ENCODE peak calls at places on chromosomes 5 and 9, in six cellular contexts. D is K562, C is fibroblast of pulmonary artery, P is HepG2, F is tibial artery, U is Caco-2. S is an unnamed sample.

GRCh38 chr9:38172601-38173000 is 103.6 kb upstream of the SHB start:
- DNase-seq in F (no peak), U (no peak), C (no peak), P (no peak), D (no peak), S (no peak)

GRCh38 chr9:112831281-112831851 is 59.3 kb downstream of the SLC46A2 start:
- DNase-seq in F (peak), U (no peak), P (no peak), D (no peak), C (peak), S (no peak)

GRCh38 chr5:154077692-154078091 is 38.9 kb downstream of the MFAP3 start:
- DNase-seq in P (no peak), U (no peak), D (no peak), C (peak), F (no peak), S (no peak)

GRCh38 chr9:136081826-136082495 is 13.1 kb downstream of the NACC2 start:
- DNase-seq in F (no peak), D (no peak), C (no peak), P (no peak), U (no peak), S (no peak)

GRCh38 chr9:129270903-129271431 is 92.9 kb upstream of the IER5L start:
- DNase-seq in D (no peak), C (peak), F (no peak), U (no peak), P (no peak), S (no peak)

GRCh38 chr9:133774799-133775198 is 36.6 kb upstream of the SARDH start:
- DNase-seq in P (no peak), F (peak), C (no peak), U (no peak), D (no peak), S (no peak)

GRCh38 chr5:151065609-151066008 is 15.2 kb downstream of the TNIP1 start:
- DNase-seq in F (no peak), U (no peak), D (no peak), P (no peak), C (no peak), S (no peak)

GRCh38 chr5:42241636-42242035 is 181.6 kb upstream of the GHR start:
- DNase-seq in D (no peak), F (no peak), P (no peak), U (no peak), C (no peak), S (no peak)

GRCh38 chr9:93635186-93636107 is 59.1 kb downstream of the PHF2 start:
- DNase-seq in F (no peak), U (no peak), C (no peak), P (no peak), D (no peak), S (no peak)

GRCh38 chr5:11905209-11905608 is 963 bp upstream of the CTNND2 start:
- DNase-seq in P (no peak), C (no peak), D (no peak), F (no peak), U (no peak), S (no peak)

GRCh38 chr5:66174338-66174737 is 30.2 kb downstream of the SREK1 start:
- DNase-seq in U (no peak), F (no peak), D (no peak), C (peak), P (peak), S (no peak)

GRCh38 chr5:893711-894110 is 1.0 kb downstream of the TRIP13 start:
- DNase-seq in P (no peak), D (no peak), U (peak), C (no peak), F (no peak), S (no peak)

GRCh38 chr5:141223112-141223783 is at the start of gene PCDHB14:
- DNase-seq in P (peak), D (no peak), U (no peak), C (peak), F (no peak), S (no peak)
- TF ChIP-seq CTCF in P (peak), D (peak), U (peak), C (peak), F (no peak), S (peak)

GRCh38 chr5:96661841-96662724 is at the start of gene CAST:
- DNase-seq in P (peak), F (peak), U (peak), D (peak), C (peak), S (peak)
- TF ChIP-seq CTCF in P (no peak), F (no peak), U (no peak), D (no peak), C (no peak), S (no peak)

GRCh38 chr5:107380654-107381053 is 290.1 kb downstream of the EFNA5 start:
- DNase-seq in F (no peak), P (no peak), U (no peak), C (no peak), D (no peak), S (no peak)

GRCh38 chr5:107383414-107383813 is 287.3 kb downstream of the EFNA5 start:
- DNase-seq in P (no peak), U (no peak), C (no peak), F (no peak), D (no peak), S (no peak)

GRCh38 chr5:107381189-107381856 is 289.4 kb downstream of the EFNA5 start:
- DNase-seq in P (peak), D (no peak), U (peak), F (no peak), C (peak), S (no peak)

GRCh38 chr5:107385701-107386100 is 285.0 kb downstream of the EFNA5 start:
- DNase-seq in F (no peak), C (no peak), P (no peak), D (no peak), U (no peak), S (no peak)

DNA sequence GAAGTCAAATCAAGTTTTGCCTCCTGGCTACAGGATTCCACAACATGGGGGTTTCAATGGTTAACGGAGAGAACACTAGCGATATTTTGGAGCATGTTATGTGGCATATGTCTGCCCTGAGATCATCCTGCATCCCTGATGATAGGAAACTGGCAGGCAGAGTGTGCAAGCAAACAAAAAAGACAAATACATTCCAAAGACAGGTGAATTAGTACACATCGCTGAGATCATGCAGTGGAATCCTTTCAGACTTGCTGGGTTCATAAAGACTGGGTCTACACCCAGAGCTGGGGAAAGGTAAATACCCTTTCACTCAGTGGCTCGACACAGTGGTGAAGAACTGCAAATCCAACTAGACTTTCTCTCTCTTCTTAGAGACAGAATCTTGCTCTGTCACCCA is 286.5 kb downstream of the EFNA5 start:
- DNase-seq in P (no peak), F (no peak), U (no peak), C (no peak), D (no peak), S (no peak)
- TF ChIP-seq CTCF in P (no peak), F (no peak), U (no peak), C (no peak), D (no peak), S (no peak)

GRCh38 chr9:127406799-127407504 is 10.0 kb downstream of the SLC2A8 start:
- DNase-seq in D (peak), P (no peak), C (no peak), U (no peak), F (no peak), S (no peak)
- TF ChIP-seq CTCF in D (no peak), P (no peak), C (no peak), U (no peak), F (no peak), S (no peak)

GRCh38 chr5:124584991-124585715 is 161.3 kb downstream of the ZNF608 start:
- DNase-seq in C (no peak), P (no peak), U (no peak), F (no peak), D (no peak), S (no peak)
- TF ChIP-seq CTCF in C (no peak), P (no peak), U (no peak), F (no peak), D (no peak), S (no peak)

S was measured in D721Med.